ENCODE peak calls at places on chromosomes 11 and 22, in six cellular contexts. T, D, R, Z, K and O are unnamed samples.

GRCh38 chr22:29702931-29703594 is 16.7 kb upstream of the CABP7 start:
- DNase-seq in T (no peak), D (peak; percentile 33), R (no peak), Z (peak; percentile 85), K (peak; percentile 85), O (peak; percentile 39)

GRCh38 chr22:19039796-19040580 is 82.2 kb downstream of the DGCR2 start:
- DNase-seq in T (no peak), D (no peak), R (no peak), Z (peak; percentile 30), K (no peak), O (no peak)

GRCh38 chr11:66340596-66341501 is 4.1 kb downstream of the BRMS1 start:
- DNase-seq in T (no peak), D (no peak), R (peak; percentile 44), Z (peak; percentile 57), K (no peak), O (no peak)

GRCh38 chr11:67561971-67562560 is 21.5 kb upstream of the GSTP1 start:
- DNase-seq in T (no peak), D (no peak), R (no peak), Z (no peak), K (no peak), O (no peak)

GRCh38 chr11:13260196-13260962 is 17.2 kb upstream of the BMAL1 start:
- DNase-seq in T (no peak), D (no peak), R (no peak), Z (no peak), K (no peak), O (no peak)

GRCh38 chr11:68328374-68329091 is 16.1 kb downstream of the LRP5 start:
- DNase-seq in T (peak; percentile 57), D (peak; percentile 53), R (peak; percentile 54), Z (no peak), K (no peak), O (peak; percentile 34)

GRCh38 chr11:86346513-86346912 is 28.2 kb upstream of the CCDC81 start:
- DNase-seq in T (no peak), D (no peak), R (no peak), Z (no peak), K (no peak), O (no peak)

GRCh38 chr22:24407278-24407665 is 20.1 kb upstream of the ADORA2A start:
- DNase-seq in T (no peak), D (no peak), R (peak; percentile 66), Z (no peak), K (no peak), O (no peak)

GRCh38 chr11:116813781-116814471 is 9.2 kb downstream of the APOA4 start:
- DNase-seq in T (no peak), D (no peak), R (no peak), Z (no peak), K (no peak), O (no peak)

GRCh38 chr11:119800171-119800570 is 71.2 kb upstream of the NECTIN1 start:
- DNase-seq in T (no peak), D (no peak), R (peak; percentile 33), Z (peak; percentile 27), K (no peak), O (no peak)

GRCh38 chr11:131447898-131448297 is 77.5 kb downstream of the NTM start:
- DNase-seq in T (no peak), D (no peak), R (no peak), Z (no peak), K (no peak), O (no peak)

GRCh38 chr11:5521540-5521939 is 5.0 kb upstream of the UBQLNL start:
- DNase-seq in T (no peak), D (no peak), R (no peak), Z (no peak), K (no peak), O (no peak)

GRCh38 chr11:64859542-64860414 is 15.3 kb upstream of the CDC42BPG start:
- DNase-seq in T (no peak), D (no peak), R (no peak), Z (no peak), K (no peak), O (no peak)

GRCh38 chr11:84714316-84714780 is 912.8 kb downstream of the DLG2 start:
- DNase-seq in T (peak; percentile 53), D (no peak), R (no peak), Z (no peak), K (no peak), O (peak; percentile 66)

GRCh38 chr11:10514713-10515112 is 26.3 kb downstream of the RNF141 start:
- DNase-seq in T (no peak), D (no peak), R (peak; percentile 26), Z (no peak), K (no peak), O (no peak)

GRCh38 chr11:47507016-47507631 is 45.8 kb downstream of the CELF1 start:
- DNase-seq in T (no peak), D (no peak), R (no peak), Z (no peak), K (no peak), O (no peak)

GRCh38 chr11:83449338-83449913 is 163.3 kb upstream of the CCDC90B start:
- DNase-seq in T (no peak), D (no peak), R (no peak), Z (no peak), K (no peak), O (no peak)

GRCh38 chr22:44329179-44329796 is 16.5 kb upstream of the SHISAL1 start:
- DNase-seq in T (no peak), D (no peak), R (no peak), Z (no peak), K (no peak), O (no peak)

GRCh38 chr11:87574193-87574592 is 536.5 kb downstream of the TMEM135 start:
- DNase-seq in T (no peak), D (no peak), R (no peak), Z (no peak), K (no peak), O (no peak)

GRCh38 chr22:17998913-17999312 is 25.4 kb downstream of the MICAL3 start:
- DNase-seq in T (peak; percentile 89), D (no peak), R (no peak), Z (no peak), K (no peak), O (no peak)

GRCh38 chr11:10693509-10694071 is at the start of gene IRAG1:
- DNase-seq in T (no peak), D (no peak), R (peak; percentile 84), Z (peak; percentile 65), K (no peak), O (peak; percentile 64)

GRCh38 chr11:26158251-26158650 is 173.7 kb upstream of the ANO3 start:
- DNase-seq in T (no peak), D (no peak), R (no peak), Z (no peak), K (no peak), O (no peak)

GRCh38 chr22:35306350-35306967 is 6.8 kb downstream of the TOM1 start:
- DNase-seq in T (no peak), D (no peak), R (no peak), Z (peak; percentile 19), K (no peak), O (no peak)

GRCh38 chr11:88252208-88252607 is 77.0 kb upstream of the RAB38 start:
- DNase-seq in T (no peak), D (no peak), R (no peak), Z (no peak), K (no peak), O (no peak)

GRCh38 chr11:68780829-68781228 is 29.5 kb upstream of the TESMIN start:
- DNase-seq in T (peak; percentile 43), D (no peak), R (no peak), Z (peak; percentile 78), K (no peak), O (no peak)